ENCODE peak calls at places on chromosomes 16 and 17, in six cellular contexts. O, B, J, S, I and L are unnamed samples.

GRCh38 chr16:53372942-53373871 is 61.1 kb upstream of the RBL2 start:
- DNase-seq in O (peak), B (no peak), J (no peak), S (no peak), I (peak), L (no peak)

GRCh38 chr17:54527941-54528340 is 372.7 kb upstream of the TOM1L1 start:
- DNase-seq in O (no peak), B (no peak), J (no peak), S (no peak), I (no peak), L (no peak)

GRCh38 chr17:37261286-37261685 is 114.5 kb upstream of the C17orf78 start:
- DNase-seq in O (no peak), B (no peak), J (no peak), S (no peak), I (no peak), L (peak)

GRCh38 chr16:84371553-84371865 is 3.2 kb downstream of the ATP2C2 start:
- DNase-seq in O (no peak), B (no peak), J (no peak), S (no peak), I (no peak), L (no peak)

GRCh38 chr16:58201163-58201562 is 3.3 kb upstream of the CSNK2A2 start:
- DNase-seq in O (no peak), B (no peak), J (no peak), S (no peak), I (no peak), L (no peak)

GRCh38 chr17:82957961-82958491 is 118.2 kb upstream of the ZNF750 start:
- DNase-seq in O (no peak), B (no peak), J (no peak), S (no peak), I (peak), L (no peak)

GRCh38 chr16:27402569-27402963 is 592 bp downstream of the IL21R start:
- DNase-seq in O (no peak), B (no peak), J (no peak), S (no peak), I (no peak), L (no peak)

GRCh38 chr16:83200005-83200779 is 573.4 kb downstream of the CDH13 start:
- DNase-seq in O (no peak), B (no peak), J (peak), S (no peak), I (no peak), L (no peak)

GRCh38 chr17:75876190-75876937 is 2.0 kb downstream of the TRIM47 start:
- DNase-seq in O (peak), B (no peak), J (peak), S (no peak), I (peak), L (no peak)

GRCh38 chr17:39854909-39855308 is 9.2 kb downstream of the IKZF3 start:
- DNase-seq in O (no peak), B (no peak), J (no peak), S (no peak), I (no peak), L (no peak)

GRCh38 chr17:63278731-63279442 is 167.2 kb downstream of the CYB561 start:
- DNase-seq in O (no peak), B (no peak), J (no peak), S (no peak), I (no peak), L (no peak)

GRCh38 chr17:59506907-59507726 is 58.3 kb upstream of the DHX40 start:
- DNase-seq in O (no peak), B (no peak), J (no peak), S (no peak), I (no peak), L (no peak)

GRCh38 chr17:39027037-39027436 is 59.8 kb upstream of the FBXO47 start:
- DNase-seq in O (no peak), B (no peak), J (no peak), S (no peak), I (peak), L (no peak)

GRCh38 chr16:12255919-12256665 is 279.6 kb downstream of the SNX29 start:
- DNase-seq in O (no peak), B (no peak), J (no peak), S (no peak), I (no peak), L (no peak)

GRCh38 chr17:60039096-60039495 is 39.6 kb downstream of the HEATR6 start:
- DNase-seq in O (no peak), B (no peak), J (no peak), S (no peak), I (no peak), L (no peak)

GRCh38 chr16:80610489-80611156 is 69.8 kb downstream of the DYNLRB2 start:
- DNase-seq in O (no peak), B (no peak), J (no peak), S (no peak), I (no peak), L (no peak)

GRCh38 chr16:73978407-73978784 is 318.2 kb upstream of the PSMD7 start:
- DNase-seq in O (no peak), B (no peak), J (no peak), S (no peak), I (no peak), L (no peak)

GRCh38 chr17:44559288-44560249 is 2.3 kb downstream of the FZD2 start:
- DNase-seq in O (no peak), B (no peak), J (no peak), S (no peak), I (peak), L (no peak)

GRCh38 chr16:85864965-85865364 is 34.0 kb upstream of the IRF8 start:
- DNase-seq in O (no peak), B (no peak), J (no peak), S (no peak), I (no peak), L (no peak)

GRCh38 chr17:72121164-72122001 is 563 bp downstream of the SOX9 start:
- DNase-seq in O (no peak), B (no peak), J (peak), S (no peak), I (peak), L (no peak)

GRCh38 chr16:84052071-84052622 is 9.6 kb upstream of the SLC38A8 start:
- DNase-seq in O (no peak), B (no peak), J (no peak), S (no peak), I (peak), L (no peak)

DNA sequence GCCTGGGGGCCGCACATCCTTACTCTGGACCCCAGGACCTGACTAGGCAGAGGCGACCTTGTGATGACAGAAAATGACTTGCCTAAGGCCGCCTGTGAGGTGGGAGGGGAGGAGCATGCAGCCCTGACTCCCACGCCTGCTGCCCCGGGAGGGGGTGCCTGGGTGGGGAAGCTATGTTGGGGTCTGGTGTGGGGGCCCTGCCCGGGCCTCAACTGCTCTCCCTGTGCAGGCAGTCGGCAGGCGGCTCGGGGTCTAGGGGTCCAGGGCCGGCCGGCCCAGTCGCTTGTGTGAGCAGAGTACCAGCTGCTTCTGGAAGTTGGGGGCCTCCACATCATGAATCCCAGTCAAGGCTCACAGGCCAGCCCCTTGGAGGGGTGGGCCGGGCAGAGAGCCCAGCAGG is 48.1 kb downstream of the PRMT7 start:
- DNase-seq in O (no peak), B (no peak), J (no peak), S (no peak), I (peak), L (no peak)
- H3K4me3 ChIP-seq in O (no peak), B (no peak), J (no peak), S (no peak), I (no peak), L (no peak)

GRCh38 chr16:30382398-30383015 is at the start of gene SEPTIN1:
- DNase-seq in O (peak), B (peak), J (no peak), S (no peak), I (no peak), L (no peak)
- H3K4me3 ChIP-seq in O (peak), B (peak), J (no peak), S (no peak), I (no peak), L (no peak)

GRCh38 chr17:74356640-74357465 is 4.8 kb downstream of the BTBD17 start:
- DNase-seq in O (no peak), B (no peak), J (no peak), S (no peak), I (peak), L (no peak)
- H3K4me3 ChIP-seq in O (no peak), B (no peak), J (no peak), S (no peak), I (peak), L (no peak)

DNA sequence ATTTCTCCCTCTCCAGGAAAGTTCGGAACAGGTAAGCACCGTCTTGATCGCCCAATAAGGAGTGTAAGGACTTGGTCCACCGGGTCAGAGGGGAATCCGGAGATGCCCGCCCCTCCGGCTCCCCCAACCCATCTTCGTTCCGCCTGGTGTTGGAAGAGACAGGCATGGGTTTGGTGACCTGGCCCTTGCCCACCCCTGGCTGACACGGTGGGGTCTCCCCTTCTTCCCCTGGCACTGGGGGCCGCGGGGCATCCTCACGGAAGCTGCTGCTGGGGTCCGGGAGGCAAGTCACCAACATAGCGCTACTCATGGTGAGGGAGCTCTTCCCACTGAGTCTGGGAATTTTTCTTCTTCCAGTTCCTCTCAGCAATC is 3.2 kb downstream of the AXIN2 start:
- DNase-seq in O (no peak), B (no peak), J (no peak), S (no peak), I (no peak), L (no peak)
- H3K4me3 ChIP-seq in O (peak), B (no peak), J (no peak), S (no peak), I (peak), L (no peak)

GRCh38 chr17:45783593-45784292 is 377 bp upstream of the CRHR1 start:
- DNase-seq in O (no peak), B (no peak), J (peak), S (no peak), I (no peak), L (no peak)

GRCh38 chr17:45784293-45784582 is at the start of gene CRHR1:
- DNase-seq in O (no peak), B (no peak), J (no peak), S (no peak), I (no peak), L (no peak)

GRCh38 chr17:45784583-45785372 is 658 bp downstream of the CRHR1 start:
- DNase-seq in O (no peak), B (no peak), J (peak), S (no peak), I (no peak), L (no peak)

GRCh38 chr17:45780921-45781320 is 3.2 kb upstream of the CRHR1 start:
- DNase-seq in O (no peak), B (no peak), J (no peak), S (no peak), I (no peak), L (no peak)

GRCh38 chr17:45782889-45783592 is 1.1 kb upstream of the CRHR1 start:
- DNase-seq in O (no peak), B (no peak), J (peak), S (no peak), I (peak), L (no peak)
- H3K4me3 ChIP-seq in O (no peak), B (no peak), J (no peak), S (no peak), I (no peak), L (no peak)

GRCh38 chr17:8380049-8380448 is 2.9 kb downstream of the RPL26 start:
- DNase-seq in O (no peak), B (no peak), J (no peak), S (no peak), I (no peak), L (no peak)

GRCh38 chr17:8384801-8385335 is 1.9 kb upstream of the RPL26 start:
- DNase-seq in O (no peak), B (no peak), J (peak), S (peak), I (no peak), L (peak)

GRCh38 chr17:8383143-8383974 is at the start of gene RPL26:
- DNase-seq in O (peak), B (peak), J (peak), S (peak), I (peak), L (peak)

GRCh38 chr17:8382880-8383142 is 182 bp downstream of the RPL26 start:
- DNase-seq in O (no peak), B (no peak), J (no peak), S (no peak), I (no peak), L (no peak)

GRCh38 chr17:8382052-8382879 is 727 bp downstream of the RPL26 start:
- DNase-seq in O (no peak), B (no peak), J (no peak), S (no peak), I (no peak), L (no peak)
- H3K4me3 ChIP-seq in O (peak), B (peak), J (peak), S (peak), I (peak), L (peak)

GRCh38 chr16:62253926-62254325 is 217.7 kb upstream of the CDH8 start:
- DNase-seq in O (no peak), B (no peak), J (no peak), S (no peak), I (no peak), L (no peak)
- H3K4me3 ChIP-seq in O (no peak), B (no peak), J (no peak), S (no peak), I (no peak), L (no peak)

DNA sequence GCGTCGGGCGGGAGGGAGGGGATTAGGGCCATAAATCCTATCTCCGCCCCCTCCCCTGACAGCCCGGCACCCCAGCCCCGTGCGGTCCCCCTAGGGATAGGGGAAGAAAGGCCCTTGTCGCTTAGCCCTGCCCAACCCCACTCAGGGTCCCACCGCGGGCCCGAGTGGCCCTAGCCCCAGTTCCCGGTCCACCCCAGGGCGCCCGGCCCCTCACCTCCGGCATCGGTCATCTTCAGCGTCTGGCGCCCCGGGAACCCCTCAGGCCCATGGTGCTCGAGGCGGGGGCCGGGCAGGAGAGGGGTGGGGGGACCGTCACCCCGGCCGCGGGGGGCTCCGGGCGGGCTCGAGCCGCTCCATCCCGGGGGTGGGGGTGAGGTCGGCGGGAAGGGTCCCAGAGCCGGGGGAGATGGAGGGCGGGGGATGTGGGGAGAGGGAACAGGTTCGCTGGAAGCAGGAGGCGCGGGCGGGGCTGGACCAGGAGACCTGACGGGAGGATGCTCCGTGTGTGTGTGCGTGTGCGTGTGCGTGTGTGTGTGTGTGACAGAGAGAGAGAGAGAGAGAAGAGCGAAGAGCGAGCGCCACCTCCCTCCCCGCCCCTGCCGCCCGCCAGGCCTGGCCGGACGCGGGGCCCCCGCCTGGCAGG is 536 bp downstream of the SAMD14 start:
- DNase-seq in O (peak), B (no peak), J (peak), S (no peak), I (peak), L (no peak)
- H3K4me3 ChIP-seq in O (no peak), B (peak), J (peak), S (peak), I (peak), L (peak)

GRCh38 chr16:82034981-82035612 is at the start of gene HSD17B2:
- DNase-seq in O (no peak), B (no peak), J (no peak), S (no peak), I (no peak), L (peak)
- H3K4me3 ChIP-seq in O (no peak), B (no peak), J (no peak), S (peak), I (no peak), L (peak)